ENCODE peak calls at places on chromosomes 13 and 19, in eight cellular contexts. Z is cardiac fibroblast, W is heart right ventricle, U is progenitor cell of endocrine pancreas, T is fibroblast of villous mesenchyme, S is tibial artery, C is body of pancreas, N is suprapubic skin. I is an unnamed sample.

GRCh38 chr13:99289265-99289664 is 17.9 kb downstream of the GPR183 start:
- DNase-seq in C (no peak), Z (no peak), W (no peak), N (no peak), S (no peak), U (no peak), T (no peak), I (no peak)

GRCh38 chr19:33501957-33502356 is 19.6 kb downstream of the PEPD start:
- DNase-seq in N (no peak), C (no peak), S (peak), U (no peak), W (no peak), T (no peak), Z (no peak), I (no peak)

GRCh38 chr13:112891477-112892401 is 77.3 kb upstream of the MCF2L start:
- DNase-seq in C (peak), W (no peak), Z (no peak), S (no peak), T (no peak), N (no peak), U (no peak), I (no peak)

GRCh38 chr13:99465454-99465853 is 35.8 kb upstream of the TM9SF2 start:
- DNase-seq in N (no peak), C (no peak), T (no peak), U (no peak), W (no peak), Z (no peak), S (no peak), I (no peak)

GRCh38 chr13:49616688-49617065 is 11.6 kb upstream of the ARL11 start:
- DNase-seq in S (no peak), T (no peak), W (no peak), U (no peak), C (no peak), N (no peak), Z (no peak), I (no peak)

GRCh38 chr19:4742717-4743646 is 19.3 kb upstream of the DPP9 start:
- DNase-seq in T (no peak), N (no peak), C (peak), W (no peak), S (no peak), U (no peak), Z (no peak), I (no peak)

GRCh38 chr19:11673608-11674041 is 65.1 kb downstream of the ZNF823 start:
- DNase-seq in C (peak), T (peak), Z (peak), W (peak), S (peak), N (no peak), U (peak), I (no peak)

GRCh38 chr19:4094761-4095487 is 28.2 kb upstream of the ZBTB7A start:
- DNase-seq in S (no peak), W (no peak), T (no peak), N (no peak), U (no peak), C (no peak), Z (no peak), I (no peak)

GRCh38 chr19:55633866-55634265 is 6.9 kb upstream of the ZNF580 start:
- DNase-seq in N (no peak), S (no peak), Z (no peak), W (no peak), U (no peak), T (peak), C (no peak), I (no peak)

GRCh38 chr19:7512400-7512851 is 3.5 kb upstream of the ZNF358 start:
- DNase-seq in W (no peak), N (no peak), C (no peak), Z (no peak), T (peak), S (no peak), U (no peak), I (no peak)

GRCh38 chr13:98310485-98311199 is 133.6 kb upstream of the RNF113B start:
- DNase-seq in Z (no peak), T (no peak), C (no peak), N (no peak), S (no peak), U (no peak), W (no peak), I (no peak)

GRCh38 chr13:94119360-94119936 is 360.0 kb downstream of the DCT start:
- DNase-seq in U (peak), N (no peak), S (no peak), W (no peak), C (peak), Z (no peak), T (no peak), I (no peak)

GRCh38 chr13:42612021-42612765 is 38.2 kb downstream of the TNFSF11 start:
- DNase-seq in Z (peak), W (no peak), T (no peak), C (no peak), U (no peak), S (no peak), N (no peak), I (no peak)

GRCh38 chr13:94590744-94591143 is 5.2 kb downstream of the TGDS start:
- DNase-seq in S (no peak), T (no peak), C (no peak), N (no peak), Z (no peak), W (no peak), U (no peak), I (no peak)

GRCh38 chr13:47611664-47612288 is 389.3 kb downstream of the SUCLA2 start:
- DNase-seq in T (no peak), S (no peak), W (no peak), C (no peak), U (no peak), Z (no peak), N (no peak), I (no peak)

DNA sequence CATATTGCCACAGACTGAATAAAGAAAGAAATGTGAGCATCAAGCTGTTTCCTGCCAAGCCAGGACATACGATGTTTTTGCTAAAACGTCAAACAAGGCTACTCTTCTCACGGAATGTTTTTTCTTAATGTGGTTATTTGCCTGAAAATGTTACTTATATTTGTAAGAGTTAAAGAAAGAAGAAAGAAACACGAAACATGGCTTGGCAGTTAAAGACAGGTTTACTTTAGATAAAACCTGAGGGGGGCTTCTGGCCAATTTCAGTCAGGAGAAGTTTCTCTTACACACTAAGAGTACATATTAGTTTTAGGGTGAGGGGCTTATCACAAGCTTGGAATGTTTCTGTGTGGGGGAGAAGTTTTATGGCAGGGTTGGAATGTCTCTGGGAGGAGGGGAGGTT is 4.4 kb upstream of the OR10H4 start:
- DNase-seq in U (no peak), T (no peak), C (no peak), Z (no peak), N (no peak), S (no peak), W (no peak), I (no peak)
- TF ChIP-seq CTCF in U (no peak), T (no peak), C (no peak), Z (no peak), N (no peak), S (no peak), W (no peak), I (no peak)

GRCh38 chr13:108733141-108733540 is 103.7 kb downstream of the MYO16 start:
- DNase-seq in T (no peak), S (no peak), C (no peak), N (no peak), Z (no peak), W (no peak), U (no peak), I (no peak)

DNA sequence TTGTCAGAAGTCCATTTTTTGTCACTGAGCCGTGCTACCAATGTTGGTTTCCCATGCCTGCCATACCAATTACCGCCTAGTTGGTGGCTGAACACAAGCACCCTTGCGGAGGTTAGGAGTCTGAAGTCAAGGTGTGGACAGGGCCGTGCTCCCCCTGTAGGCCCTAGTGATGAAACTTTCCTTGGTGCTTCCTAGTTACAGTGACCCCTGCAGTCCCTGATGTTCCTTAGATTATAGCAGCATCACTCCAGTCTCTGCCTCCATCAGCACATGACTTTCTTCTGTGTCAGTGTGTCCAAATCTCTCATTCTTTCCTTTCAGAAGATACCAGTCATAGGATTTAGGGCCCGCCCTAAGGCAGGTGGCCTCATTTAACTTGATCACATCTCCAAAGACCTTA is 99.0 kb downstream of the MYO16 start:
- DNase-seq in W (no peak), C (no peak), S (no peak), Z (no peak), T (no peak), N (no peak), U (no peak), I (no peak)
- TF ChIP-seq CTCF in W (no peak), C (no peak), S (no peak), Z (no peak), T (no peak), N (no peak), U (peak), I (peak)

GRCh38 chr13:109699628-109700071 is 86.7 kb downstream of the IRS2 start:
- DNase-seq in U (no peak), T (no peak), N (no peak), Z (no peak), W (no peak), C (no peak), S (no peak), I (no peak)
- TF ChIP-seq CTCF in U (peak), T (peak), N (no peak), Z (no peak), W (no peak), C (no peak), S (no peak), I (peak)

GRCh38 chr19:47240561-47240960 is 9.6 kb upstream of the BBC3 start:
- DNase-seq in W (no peak), Z (no peak), C (no peak), U (no peak), T (no peak), N (no peak), S (no peak), I (no peak)

GRCh38 chr19:47241919-47242644 is 11.1 kb upstream of the BBC3 start:
- DNase-seq in S (no peak), C (no peak), Z (no peak), W (no peak), U (no peak), N (no peak), T (no peak), I (no peak)

GRCh38 chr19:47240996-47241918 is 10.3 kb upstream of the BBC3 start:
- DNase-seq in C (peak), U (peak), N (no peak), Z (peak), W (peak), S (no peak), T (peak), I (no peak)

GRCh38 chr19:47243364-47243775 is 12.4 kb upstream of the BBC3 start:
- DNase-seq in N (no peak), S (no peak), Z (no peak), U (no peak), C (no peak), T (no peak), W (no peak), I (no peak)

DNA sequence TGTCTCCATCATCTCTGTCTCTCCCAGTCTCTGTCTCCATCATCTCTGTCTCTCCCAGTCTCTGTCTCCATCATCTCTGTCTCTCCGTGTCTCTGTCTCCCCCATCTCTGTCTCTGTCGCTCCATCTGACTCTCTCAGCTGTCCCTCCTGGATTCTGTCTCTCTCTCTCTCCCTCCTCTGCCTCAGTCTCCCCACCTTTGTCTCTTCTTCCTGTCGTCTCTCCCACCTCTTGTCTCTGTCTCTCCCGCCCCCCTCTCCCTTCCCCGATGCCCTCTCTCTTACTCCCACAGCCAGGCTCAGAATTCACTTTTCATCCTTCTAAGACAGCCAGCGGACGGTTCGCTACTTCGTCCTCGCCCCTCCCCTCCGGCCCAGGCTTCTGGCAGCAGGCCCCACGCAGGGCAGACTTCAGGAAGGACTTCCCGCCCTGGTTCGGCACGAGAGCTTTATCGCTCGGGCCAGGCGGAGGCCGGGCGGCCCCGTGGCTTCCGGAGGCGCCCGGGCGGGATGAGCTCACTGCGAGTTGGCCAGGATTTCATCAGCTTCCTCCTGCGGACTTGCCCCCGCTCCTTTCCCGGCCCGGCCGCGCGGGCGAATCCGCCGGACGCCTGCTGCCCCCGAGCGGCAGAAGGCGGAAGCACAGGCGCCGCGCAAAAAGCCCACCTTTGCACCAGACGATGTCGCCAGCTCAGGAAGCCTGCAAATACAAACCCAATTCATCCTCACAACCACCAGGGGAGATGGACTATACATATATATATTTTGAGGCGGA is 12.4 kb upstream of the CCDC9 start:
- DNase-seq in W (peak), Z (peak), C (peak), U (peak), S (peak), T (peak), N (peak), I (peak)
- TF ChIP-seq CTCF in W (peak), Z (peak), C (peak), U (peak), S (peak), T (peak), N (peak), I (peak)

DNA sequence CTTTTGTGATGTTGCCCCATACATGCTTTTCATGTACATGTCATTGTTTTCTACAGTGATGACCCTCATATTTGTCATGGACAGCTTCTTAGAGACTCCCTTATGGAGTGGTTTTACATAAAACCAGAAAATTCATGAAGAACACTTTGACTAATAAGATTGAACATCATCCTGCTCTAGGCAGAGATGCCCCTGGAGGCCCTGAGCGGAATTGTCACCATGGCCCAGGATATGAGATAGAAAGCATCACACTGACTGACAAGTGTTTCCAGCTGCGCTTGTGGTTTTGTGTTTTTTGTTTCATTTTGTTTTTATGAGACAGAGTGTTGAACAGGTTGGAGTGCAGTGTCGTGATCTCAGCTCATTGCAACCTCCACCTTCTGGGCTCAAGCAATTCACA is 22.2 kb downstream of the ZNF701 start:
- DNase-seq in T (no peak), Z (no peak), S (no peak), N (no peak), W (no peak), C (no peak), U (no peak), I (no peak)
- TF ChIP-seq CTCF in T (no peak), Z (no peak), S (no peak), N (no peak), W (no peak), C (no peak), U (no peak), I (no peak)

DNA sequence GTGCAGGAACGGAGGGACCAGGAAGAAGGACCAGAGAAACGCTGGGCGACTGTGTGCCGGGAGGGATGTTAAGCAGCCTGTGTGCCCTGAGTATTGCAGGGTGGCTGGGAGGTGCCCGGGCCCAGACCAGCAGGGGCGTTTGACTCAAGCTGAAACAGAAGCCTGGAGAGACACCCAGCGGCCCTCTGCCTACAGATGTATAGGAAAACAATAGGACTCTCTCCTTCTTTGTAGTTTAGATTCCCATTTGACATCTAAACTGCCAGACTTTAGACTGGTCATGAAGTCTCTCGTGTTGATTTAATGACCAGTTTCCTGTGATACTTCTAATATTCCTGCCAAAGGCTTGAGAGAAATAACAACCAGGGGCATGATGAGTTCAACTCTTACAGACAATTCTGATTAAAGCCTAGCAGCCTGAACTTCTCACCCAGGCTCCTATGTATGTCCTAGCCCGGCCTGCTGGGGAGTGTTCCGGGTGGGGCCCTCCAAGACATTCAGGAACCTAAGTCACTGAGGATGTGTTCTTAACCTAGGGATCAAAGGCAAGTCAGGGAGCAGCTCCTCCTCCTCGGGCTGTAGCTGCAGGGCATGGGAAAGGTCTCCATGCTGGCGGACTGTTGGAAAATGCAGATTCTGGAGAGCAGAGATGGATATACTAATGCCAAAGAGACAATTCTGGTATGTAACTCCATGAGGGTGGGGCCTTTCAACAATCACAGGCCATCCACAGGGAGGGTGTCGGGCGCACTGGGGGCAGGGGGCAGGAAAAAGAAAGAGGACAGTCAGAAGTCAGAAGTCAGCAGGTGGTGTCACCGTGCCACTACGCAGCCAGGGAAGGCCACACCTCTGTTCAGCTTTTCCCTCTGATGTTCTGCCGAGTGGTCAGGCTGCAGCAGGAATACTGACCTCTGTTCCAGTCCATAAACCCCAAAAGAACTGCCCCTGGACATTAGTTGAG is 131.9 kb downstream of the STARD13 start:
- DNase-seq in U (no peak), S (peak), N (no peak), C (no peak), W (peak), T (peak), Z (peak), I (no peak)
- TF ChIP-seq CTCF in U (no peak), S (peak), N (no peak), C (no peak), W (no peak), T (no peak), Z (peak), I (no peak)

GRCh38 chr19:23822735-23823134 is 64.0 kb upstream of the ZNF681 start:
- DNase-seq in W (no peak), T (no peak), Z (no peak), S (no peak), C (no peak), U (no peak), N (no peak), I (no peak)

GRCh38 chr19:23823952-23824389 is 65.3 kb upstream of the ZNF681 start:
- DNase-seq in C (no peak), N (no peak), T (no peak), S (no peak), Z (no peak), U (no peak), W (no peak), I (no peak)
- TF ChIP-seq CTCF in C (no peak), N (no peak), T (no peak), S (no peak), Z (peak), U (peak), W (no peak), I (peak)

DNA sequence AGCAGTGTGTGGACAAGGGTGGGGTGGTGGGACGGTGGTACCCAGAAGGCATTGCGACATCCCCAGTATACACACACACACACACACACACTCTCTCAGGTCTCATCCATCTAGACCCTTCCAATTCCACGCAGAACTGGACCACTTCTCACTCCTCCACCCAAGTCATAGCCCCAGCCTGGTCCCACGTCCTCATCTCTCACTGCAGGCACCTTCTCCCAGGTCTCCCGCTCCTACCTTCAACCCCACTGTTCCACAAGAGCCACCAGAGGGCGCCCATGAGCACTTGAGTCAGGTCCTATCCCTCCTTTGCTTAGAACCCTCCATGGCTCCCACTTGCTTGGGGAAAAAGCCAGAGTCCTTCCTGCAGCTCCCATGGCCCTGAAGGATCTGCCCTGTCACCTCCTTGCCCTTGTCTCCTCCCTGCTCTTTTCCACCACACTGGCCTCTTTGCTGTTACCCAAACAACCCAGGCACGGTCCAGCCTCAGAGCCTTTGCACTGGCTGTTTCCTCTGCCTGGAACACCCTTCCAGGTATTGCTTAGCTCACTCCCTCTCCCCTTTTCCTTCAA is 62.6 kb downstream of the IER2 start:
- DNase-seq in T (peak), W (peak), C (peak), Z (peak), S (peak), N (no peak), U (no peak), I (no peak)
- TF ChIP-seq CTCF in T (peak), W (peak), C (no peak), Z (peak), S (peak), N (peak), U (peak), I (peak)